ENCODE peak calls at places on chromosomes 12 and 14, in seven cellular contexts. H is KG1, J is fibroblast of the aortic adventitia, W is AG10803, C is A549, Z is COLO829, D is skeletal muscle cell. X is an unnamed sample.

GRCh38 chr14:94472842-94473241 is 3.2 kb downstream of the SERPINA9 start:
- DNase-seq in J (no peak), H (no peak), W (no peak), Z (no peak), D (no peak), C (no peak), X (no peak)

GRCh38 chr12:106063826-106064575 is 74.8 kb downstream of the NUAK1 start:
- DNase-seq in H (no peak), C (no peak), Z (no peak), W (no peak), J (no peak), D (no peak), X (no peak)

GRCh38 chr14:24251880-24252288 is 9.5 kb upstream of the TINF2 start:
- DNase-seq in D (no peak), H (no peak), Z (no peak), J (no peak), C (no peak), W (peak; percentile 38), X (no peak)

GRCh38 chr14:104989236-104989950 is 3.8 kb downstream of the CLBA1 start:
- DNase-seq in C (no peak), H (no peak), D (no peak), W (no peak), J (no peak), Z (no peak), X (no peak)

GRCh38 chr14:71472281-71472960 is 459.8 kb upstream of the RGS6 start:
- DNase-seq in C (no peak), J (peak; percentile 27), H (no peak), D (no peak), Z (no peak), W (peak; percentile 72), X (no peak)

GRCh38 chr14:75689012-75689411 is 28.0 kb downstream of the TTLL5 start:
- DNase-seq in D (peak; percentile 56), Z (no peak), J (peak; percentile 75), C (no peak), H (no peak), W (peak; percentile 65), X (no peak)

GRCh38 chr14:99931308-99931707 is 133.9 kb upstream of the EVL start:
- DNase-seq in Z (no peak), J (no peak), D (no peak), H (no peak), W (no peak), C (no peak), X (no peak)

GRCh38 chr12:12671850-12672660 is 23.9 kb downstream of the GPR19 start:
- DNase-seq in D (no peak), Z (no peak), H (no peak), W (peak; percentile 48), J (peak; percentile 27), C (no peak), X (no peak)

GRCh38 chr12:118773956-118774723 is 207.2 kb upstream of the SRRM4 start:
- DNase-seq in Z (no peak), H (no peak), W (no peak), C (no peak), D (no peak), J (no peak), X (no peak)

GRCh38 chr14:81990312-81990761 is 456.7 kb upstream of the SEL1L start:
- DNase-seq in C (peak; percentile 52), J (peak; percentile 62), H (peak; percentile 32), D (peak; percentile 7), W (peak; percentile 29), Z (peak; percentile 52), X (peak; percentile 51)

GRCh38 chr12:64098709-64099354 is 123.3 kb downstream of the KICS2 start:
- DNase-seq in W (peak; percentile 88), H (no peak), Z (no peak), C (no peak), J (peak; percentile 94), D (peak; percentile 78), X (no peak)

GRCh38 chr12:644293-644639 is 19.0 kb downstream of the NINJ2 start:
- DNase-seq in D (no peak), H (no peak), Z (no peak), W (no peak), C (no peak), J (no peak), X (no peak)

GRCh38 chr12:104303538-104304151 is at the start of gene EID3:
- DNase-seq in D (peak; percentile 48), C (peak; percentile 90), H (no peak), Z (no peak), W (peak; percentile 82), J (peak; percentile 67), X (no peak)

GRCh38 chr12:57838594-57839302 is 7.8 kb downstream of the CTDSP2 start:
- DNase-seq in H (no peak), Z (no peak), D (no peak), J (peak; percentile 53), C (no peak), W (no peak), X (no peak)

GRCh38 chr14:52241102-52241793 is 26.2 kb upstream of the PTGDR start:
- DNase-seq in Z (no peak), W (peak; percentile 74), H (no peak), C (no peak), J (peak; percentile 88), D (peak; percentile 85), X (no peak)

GRCh38 chr12:31297572-31298509 is 28.1 kb downstream of the SINHCAF start:
- DNase-seq in W (no peak), J (no peak), Z (no peak), H (no peak), D (no peak), C (no peak), X (no peak)

GRCh38 chr14:64109821-64110554 is 184.2 kb downstream of the ESR2 start:
- DNase-seq in W (peak; percentile 29), C (no peak), D (no peak), Z (no peak), J (peak; percentile 11), H (no peak), X (no peak)

GRCh38 chr12:1332327-1332726 is 262.1 kb downstream of the FBXL14 start:
- DNase-seq in Z (no peak), J (peak; percentile 22), C (no peak), W (no peak), D (no peak), H (no peak), X (peak; percentile 83)

GRCh38 chr12:74449872-74450271 is 87.8 kb upstream of the ATXN7L3B start:
- DNase-seq in W (peak; percentile 15), C (no peak), H (no peak), J (no peak), D (peak; percentile 56), Z (peak; percentile 71), X (no peak)

GRCh38 chr14:103073876-103074698 is 9.9 kb upstream of the LBHD2 start:
- DNase-seq in Z (no peak), J (peak; percentile 44), C (peak; percentile 50), D (no peak), W (no peak), H (no peak), X (peak; percentile 49)

GRCh38 chr12:32309811-32310755 is 89.3 kb upstream of the FGD4 start:
- DNase-seq in W (no peak), H (no peak), Z (no peak), D (no peak), J (peak; percentile 17), C (no peak), X (no peak)

GRCh38 chr12:111330800-111331752 is 37.8 kb downstream of the PHETA1 start:
- DNase-seq in W (peak; percentile 54), D (peak; percentile 3), J (peak; percentile 44), H (peak; percentile 16), C (peak; percentile 74), Z (peak; percentile 80), X (peak; percentile 33)

GRCh38 chr12:119822046-119822445 is 55.1 kb downstream of the CIT start:
- DNase-seq in J (no peak), W (no peak), Z (peak; percentile 62), C (no peak), D (no peak), H (no peak), X (no peak)